ENCODE peak calls at places on chromosomes 16 and 17, in five cellular contexts. W is renal cortical epithelial cell, D is HEK293T, T is cardiac muscle cell, U is RWPE1. Z is an unnamed sample.

GRCh38 chr17:30821751-30822723 is 2.5 kb downstream of the CRLF3 start:
- DNase-seq in T (no peak), D (no peak), W (no peak), U (no peak), Z (no peak)

GRCh38 chr17:56635640-56636039 is 42.1 kb downstream of the NOG start:
- DNase-seq in W (no peak), T (no peak), U (no peak), D (no peak), Z (no peak)

GRCh38 chr16:81604960-81605383 is 160.4 kb downstream of the CMIP start:
- DNase-seq in D (no peak), U (peak; percentile 69), W (peak; percentile 64), T (peak; percentile 54), Z (no peak)

GRCh38 chr16:35208001-35208935 is 1748.9 kb downstream of the TP53TG3F start:
- DNase-seq in T (no peak), W (no peak), U (no peak), D (no peak), Z (no peak)

GRCh38 chr17:61360318-61360717 is 39.3 kb upstream of the TBX2 start:
- DNase-seq in T (no peak), D (no peak), W (no peak), U (no peak), Z (no peak)

GRCh38 chr16:57623251-57624043 is 5.0 kb upstream of the ADGRG1 start:
- DNase-seq in W (peak; percentile 84), D (no peak), T (peak; percentile 96), U (peak; percentile 76), Z (no peak)

GRCh38 chr17:6940186-6940649 is 55.6 kb upstream of the ALOX12 start:
- DNase-seq in W (no peak), D (no peak), U (no peak), T (no peak), Z (no peak)

GRCh38 chr17:17416400-17417360 is 60.1 kb upstream of the MED9 start:
- DNase-seq in U (no peak), T (peak; percentile 65), W (peak; percentile 81), D (no peak), Z (no peak)

GRCh38 chr17:3885970-3886369 is 6.9 kb downstream of the CAMKK1 start:
- DNase-seq in D (no peak), W (peak; percentile 59), U (no peak), T (peak; percentile 62), Z (no peak)

GRCh38 chr17:40343126-40344119 is 21.1 kb downstream of the GJD3 start:
- DNase-seq in T (no peak), D (no peak), U (no peak), W (no peak), Z (no peak)

GRCh38 chr17:31524926-31525800 is 133.7 kb downstream of the RAB11FIP4 start:
- DNase-seq in D (peak; percentile 75), W (peak; percentile 82), U (peak; percentile 85), T (peak; percentile 97), Z (peak; percentile 89)

GRCh38 chr16:22188595-22189442 is 17.3 kb upstream of the EEF2K start:
- DNase-seq in T (peak; percentile 97), D (peak; percentile 65), W (peak; percentile 96), U (peak; percentile 69), Z (peak; percentile 62)

GRCh38 chr17:80475949-80476876 is at the start of gene NPTX1:
- DNase-seq in W (no peak), U (peak; percentile 44), D (peak; percentile 65), T (peak; percentile 15), Z (no peak)

Z was measured in germinal center.